ENCODE peak calls at places on chromosomes 4 and X, in nine cellular contexts. One of them, this sample, is unnamed.

GRCh38 chrX:142251665-142252064 is 46.6 kb upstream of the MAGEC2 start:
- DNase-seq in omental fat pad: no peak
- DNase-seq in activated gamma-delta T cell treated with Interleukin-2 at 50 U/mL for 16 hours: no peak
- DNase-seq in endodermal cell: no peak
- DNase-seq in HT-29: no peak
- DNase-seq in germinal center: no peak
- DNase-seq in stimulated activated naive CD4-positive, alpha-beta T cell: no peak
- DNase-seq in H9: no peak
- DNase-seq in ELR: peak; percentile 0
- DNase-seq in this sample: peak; percentile 1

GRCh38 chr4:1538096-1538410 is 131.8 kb upstream of the NKX1-1 start:
- DNase-seq in HT-29: no peak
- DNase-seq in stimulated activated naive CD4-positive, alpha-beta T cell: no peak
- DNase-seq in omental fat pad: no peak
- DNase-seq in endodermal cell: no peak
- DNase-seq in ELR: no peak
- DNase-seq in activated gamma-delta T cell treated with Interleukin-2 at 50 U/mL for 16 hours: no peak
- DNase-seq in H9: no peak
- DNase-seq in germinal center: no peak
- DNase-seq in this sample: no peak

GRCh38 chr4:95190751-95191436 is 357.9 kb downstream of the UNC5C start:
- DNase-seq in HT-29: no peak
- DNase-seq in stimulated activated naive CD4-positive, alpha-beta T cell: no peak
- DNase-seq in germinal center: no peak
- DNase-seq in endodermal cell: peak; percentile 49
- DNase-seq in H9: no peak
- DNase-seq in ELR: no peak
- DNase-seq in activated gamma-delta T cell treated with Interleukin-2 at 50 U/mL for 16 hours: no peak
- DNase-seq in omental fat pad: no peak
- DNase-seq in this sample: no peak

GRCh38 chr4:40280586-40280985 is 54.5 kb upstream of the CHRNA9 start:
- DNase-seq in activated gamma-delta T cell treated with Interleukin-2 at 50 U/mL for 16 hours: no peak
- DNase-seq in endodermal cell: no peak
- DNase-seq in HT-29: no peak
- DNase-seq in germinal center: no peak
- DNase-seq in H9: no peak
- DNase-seq in stimulated activated naive CD4-positive, alpha-beta T cell: no peak
- DNase-seq in omental fat pad: no peak
- DNase-seq in ELR: no peak
- DNase-seq in this sample: no peak

GRCh38 chr4:160510925-160511324 is 1408.0 kb downstream of the RAPGEF2 start:
- DNase-seq in H9: no peak
- DNase-seq in activated gamma-delta T cell treated with Interleukin-2 at 50 U/mL for 16 hours: no peak
- DNase-seq in endodermal cell: no peak
- DNase-seq in omental fat pad: no peak
- DNase-seq in ELR: peak; percentile 78
- DNase-seq in HT-29: no peak
- DNase-seq in germinal center: no peak
- DNase-seq in stimulated activated naive CD4-positive, alpha-beta T cell: no peak
- DNase-seq in this sample: peak; percentile 21

GRCh38 chr4:29970626-29971025 is 749.5 kb upstream of the PCDH7 start:
- DNase-seq in H9: peak; percentile 44
- DNase-seq in HT-29: peak; percentile 39
- DNase-seq in activated gamma-delta T cell treated with Interleukin-2 at 50 U/mL for 16 hours: no peak
- DNase-seq in ELR: peak; percentile 76
- DNase-seq in germinal center: no peak
- DNase-seq in endodermal cell: peak; percentile 60
- DNase-seq in stimulated activated naive CD4-positive, alpha-beta T cell: no peak
- DNase-seq in omental fat pad: no peak
- DNase-seq in this sample: peak; percentile 0

GRCh38 chr4:7872264-7872771 is 67.3 kb downstream of the AFAP1 start:
- DNase-seq in stimulated activated naive CD4-positive, alpha-beta T cell: no peak
- DNase-seq in endodermal cell: no peak
- DNase-seq in activated gamma-delta T cell treated with Interleukin-2 at 50 U/mL for 16 hours: no peak
- DNase-seq in HT-29: no peak
- DNase-seq in H9: no peak
- DNase-seq in ELR: peak; percentile 59
- DNase-seq in omental fat pad: no peak
- DNase-seq in germinal center: no peak
- DNase-seq in this sample: no peak

GRCh38 chr4:55512077-55512476 is 34.6 kb downstream of the CLOCK start:
- DNase-seq in endodermal cell: no peak
- DNase-seq in omental fat pad: no peak
- DNase-seq in ELR: no peak
- DNase-seq in stimulated activated naive CD4-positive, alpha-beta T cell: no peak
- DNase-seq in H9: no peak
- DNase-seq in HT-29: no peak
- DNase-seq in germinal center: no peak
- DNase-seq in activated gamma-delta T cell treated with Interleukin-2 at 50 U/mL for 16 hours: no peak
- DNase-seq in this sample: no peak

GRCh38 chrX:2691543-2692220 is 587 bp downstream of the CD99 start:
- DNase-seq in HT-29: no peak
- DNase-seq in H9: no peak
- DNase-seq in stimulated activated naive CD4-positive, alpha-beta T cell: no peak
- DNase-seq in endodermal cell: no peak
- DNase-seq in ELR: peak; percentile 68
- DNase-seq in activated gamma-delta T cell treated with Interleukin-2 at 50 U/mL for 16 hours: no peak
- DNase-seq in omental fat pad: no peak
- DNase-seq in germinal center: no peak
- DNase-seq in this sample: peak; percentile 52

GRCh38 chr4:147078875-147079658 is 133.4 kb upstream of the TTC29 start:
- DNase-seq in germinal center: no peak
- DNase-seq in omental fat pad: no peak
- DNase-seq in H9: no peak
- DNase-seq in HT-29: no peak
- DNase-seq in endodermal cell: no peak
- DNase-seq in ELR: no peak
- DNase-seq in stimulated activated naive CD4-positive, alpha-beta T cell: no peak
- DNase-seq in activated gamma-delta T cell treated with Interleukin-2 at 50 U/mL for 16 hours: no peak
- DNase-seq in this sample: no peak

GRCh38 chrX:93422693-93423092 is 250.7 kb downstream of the NAP1L3 start:
- DNase-seq in ELR: peak; percentile 0
- DNase-seq in HT-29: peak; percentile 61
- DNase-seq in omental fat pad: no peak
- DNase-seq in stimulated activated naive CD4-positive, alpha-beta T cell: no peak
- DNase-seq in H9: peak; percentile 54
- DNase-seq in endodermal cell: peak; percentile 70
- DNase-seq in germinal center: no peak
- DNase-seq in activated gamma-delta T cell treated with Interleukin-2 at 50 U/mL for 16 hours: no peak
- DNase-seq in this sample: peak; percentile 20

GRCh38 chr4:76219299-76220055 is 5.9 kb upstream of the SCARB2 start:
- DNase-seq in stimulated activated naive CD4-positive, alpha-beta T cell: no peak
- DNase-seq in germinal center: no peak
- DNase-seq in ELR: peak; percentile 47
- DNase-seq in omental fat pad: no peak
- DNase-seq in activated gamma-delta T cell treated with Interleukin-2 at 50 U/mL for 16 hours: no peak
- DNase-seq in H9: no peak
- DNase-seq in endodermal cell: no peak
- DNase-seq in HT-29: peak; percentile 34
- DNase-seq in this sample: no peak

GRCh38 chr4:55030606-55031005 is 94.8 kb downstream of the KDR start:
- DNase-seq in HT-29: no peak
- DNase-seq in H9: no peak
- DNase-seq in germinal center: no peak
- DNase-seq in omental fat pad: no peak
- DNase-seq in activated gamma-delta T cell treated with Interleukin-2 at 50 U/mL for 16 hours: no peak
- DNase-seq in ELR: no peak
- DNase-seq in stimulated activated naive CD4-positive, alpha-beta T cell: no peak
- DNase-seq in endodermal cell: no peak
- DNase-seq in this sample: no peak

GRCh38 chrX:100600340-100600739 is 15.6 kb downstream of the TNMD start:
- DNase-seq in stimulated activated naive CD4-positive, alpha-beta T cell: no peak
- DNase-seq in endodermal cell: no peak
- DNase-seq in activated gamma-delta T cell treated with Interleukin-2 at 50 U/mL for 16 hours: no peak
- DNase-seq in omental fat pad: no peak
- DNase-seq in germinal center: no peak
- DNase-seq in ELR: no peak
- DNase-seq in H9: no peak
- DNase-seq in HT-29: no peak
- DNase-seq in this sample: no peak

GRCh38 chr4:25769251-25769650 is 93.5 kb downstream of the SEL1L3 start:
- DNase-seq in endodermal cell: no peak
- DNase-seq in germinal center: no peak
- DNase-seq in omental fat pad: no peak
- DNase-seq in ELR: no peak
- DNase-seq in HT-29: no peak
- DNase-seq in H9: no peak
- DNase-seq in stimulated activated naive CD4-positive, alpha-beta T cell: no peak
- DNase-seq in activated gamma-delta T cell treated with Interleukin-2 at 50 U/mL for 16 hours: no peak
- DNase-seq in this sample: no peak

GRCh38 chrX:154750301-154751120 is at the start of gene GAB3:
- DNase-seq in H9: no peak
- DNase-seq in ELR: peak; percentile 56
- DNase-seq in germinal center: peak; percentile 34
- DNase-seq in activated gamma-delta T cell treated with Interleukin-2 at 50 U/mL for 16 hours: peak; percentile 36
- DNase-seq in HT-29: no peak
- DNase-seq in endodermal cell: peak; percentile 71
- DNase-seq in stimulated activated naive CD4-positive, alpha-beta T cell: peak; percentile 40
- DNase-seq in omental fat pad: no peak
- DNase-seq in this sample: no peak

This sample was measured in A549.